ENCODE peak calls at places on chromosomes 5 and 9, in seven cellular contexts. V is LoVo; Z is stimulated activated naive CD8-positive, alpha-beta T cell treated with anti-CD3 and anti-CD28 coated beads, Interleukin-15, amount 100 ng/mL, for 72 hours; B is HEK293T; S is osteoblast; W is amniotic stem cell; Y is M059J. G is an unnamed sample.

GRCh38 chr5:149829954-149830353 is 99.8 kb downstream of the PPARGC1B start:
- DNase-seq in V (no peak), Z (no peak), B (no peak), S (no peak), W (no peak), Y (no peak), G (no peak)

GRCh38 chr9:33815781-33816180 is 1.2 kb upstream of the UBE2R2 start:
- DNase-seq in V (no peak), Z (no peak), B (no peak), S (no peak), W (no peak), Y (no peak), G (no peak)

GRCh38 chr5:83512051-83512745 is 40.7 kb downstream of the VCAN start:
- DNase-seq in V (no peak), Z (no peak), B (no peak), S (peak; percentile 21), W (no peak), Y (peak; percentile 60), G (no peak)

GRCh38 chr5:142770650-142771609 is 753 bp downstream of the ARHGAP26 start:
- DNase-seq in V (peak; percentile 67), Z (peak; percentile 66), B (peak; percentile 39), S (peak; percentile 76), W (no peak), Y (peak; percentile 71), G (no peak)

GRCh38 chr5:24073097-24073496 is 565.7 kb downstream of the PRDM9 start:
- DNase-seq in V (no peak), Z (no peak), B (no peak), S (no peak), W (no peak), Y (peak; percentile 35), G (no peak)

GRCh38 chr9:130394320-130394719 is 50.4 kb upstream of the ASS1 start:
- DNase-seq in V (no peak), Z (no peak), B (no peak), S (no peak), W (no peak), Y (no peak), G (no peak)

GRCh38 chr9:32587901-32588300 is 14.9 kb upstream of the NDUFB6 start:
- DNase-seq in V (no peak), Z (peak; percentile 31), B (no peak), S (no peak), W (no peak), Y (no peak), G (peak; percentile 6)

GRCh38 chr5:75509956-75510355 is 1.5 kb downstream of the CERT1 start:
- DNase-seq in V (no peak), Z (no peak), B (peak; percentile 12), S (peak; percentile 75), W (no peak), Y (peak; percentile 43), G (peak; percentile 58)

GRCh38 chr9:8567963-8568579 is 768.5 kb upstream of the DMAC1 start:
- DNase-seq in V (no peak), Z (no peak), B (no peak), S (no peak), W (no peak), Y (no peak), G (no peak)

GRCh38 chr5:58088941-58089340 is 370.9 kb downstream of the PLK2 start:
- DNase-seq in V (no peak), Z (no peak), B (no peak), S (no peak), W (no peak), Y (no peak), G (no peak)

GRCh38 chr9:90965911-90966290 is 164.3 kb downstream of the SYK start:
- DNase-seq in V (no peak), Z (no peak), B (no peak), S (no peak), W (no peak), Y (no peak), G (no peak)

GRCh38 chr5:176405656-176406435 is 10.5 kb downstream of the CLTB start:
- DNase-seq in V (no peak), Z (no peak), B (no peak), S (no peak), W (no peak), Y (no peak), G (no peak)

GRCh38 chr5:2753452-2754409 is 2.3 kb upstream of the IRX2 start:
- DNase-seq in V (no peak), Z (no peak), B (no peak), S (no peak), W (no peak), Y (no peak), G (no peak)

GRCh38 chr9:75197521-75197920 is 109.2 kb downstream of the OSTF1 start:
- DNase-seq in V (no peak), Z (no peak), B (no peak), S (no peak), W (no peak), Y (peak; percentile 46), G (no peak)

GRCh38 chr9:972512-973294 is 3.8 kb upstream of the DMRT3 start:
- DNase-seq in V (no peak), Z (peak; percentile 14), B (no peak), S (no peak), W (no peak), Y (no peak), G (no peak)

GRCh38 chr9:83991355-83991754 is 10.8 kb downstream of the RMI1 start:
- DNase-seq in V (no peak), Z (no peak), B (no peak), S (no peak), W (no peak), Y (no peak), G (no peak)

GRCh38 chr5:131610198-131611063 is 24.6 kb downstream of the RAPGEF6 start:
- DNase-seq in V (peak; percentile 35), Z (no peak), B (no peak), S (peak; percentile 83), W (peak; percentile 35), Y (peak; percentile 79), G (no peak)

GRCh38 chr9:70601000-70601929 is 186.8 kb upstream of the KLF9 start:
- DNase-seq in V (peak; percentile 27), Z (no peak), B (no peak), S (peak; percentile 85), W (peak; percentile 97), Y (peak; percentile 100), G (peak; percentile 96)

GRCh38 chr9:76759726-76760125 is 4.5 kb upstream of the PCA3 start:
- DNase-seq in V (no peak), Z (no peak), B (no peak), S (no peak), W (no peak), Y (no peak), G (no peak)

GRCh38 chr9:110254500-110254899 is 1.8 kb downstream of the TXN start:
- DNase-seq in V (no peak), Z (no peak), B (no peak), S (no peak), W (no peak), Y (no peak), G (no peak)

GRCh38 chr9:1454211-1454979 is 404.2 kb downstream of the DMRT2 start:
- DNase-seq in V (no peak), Z (no peak), B (no peak), S (no peak), W (no peak), Y (no peak), G (no peak)

GRCh38 chr5:58944221-58944620 is 361.3 kb downstream of the RAB3C start:
- DNase-seq in V (no peak), Z (no peak), B (no peak), S (no peak), W (no peak), Y (peak; percentile 14), G (no peak)

GRCh38 chr5:64221911-64222310 is 56.3 kb downstream of the RNF180 start:
- DNase-seq in V (no peak), Z (no peak), B (no peak), S (no peak), W (no peak), Y (no peak), G (no peak)

GRCh38 chr9:69667306-69667705 is 4.9 kb downstream of the APBA1 start:
- DNase-seq in V (no peak), Z (no peak), B (no peak), S (no peak), W (no peak), Y (peak; percentile 43), G (no peak)

GRCh38 chr5:142000709-142001484 is 11.9 kb downstream of the GNPDA1 start:
- DNase-seq in V (no peak), Z (peak; percentile 25), B (peak; percentile 26), S (peak; percentile 80), W (no peak), Y (peak; percentile 14), G (no peak)

GRCh38 chr9:18947772-18948391 is 85.1 kb downstream of the SAXO1 start:
- DNase-seq in V (no peak), Z (no peak), B (peak; percentile 52), S (no peak), W (no peak), Y (no peak), G (no peak)

GRCh38 chr9:14348241-14349140 is 34.5 kb upstream of the NFIB start:
- DNase-seq in V (no peak), Z (no peak), B (no peak), S (no peak), W (no peak), Y (peak; percentile 31), G (no peak)

GRCh38 chr5:74034738-74035137 is 408.7 kb downstream of the ARHGEF28 start:
- DNase-seq in V (no peak), Z (no peak), B (no peak), S (peak; percentile 57), W (no peak), Y (peak; percentile 84), G (no peak)

GRCh38 chr5:97998946-97999345 is 774.5 kb upstream of the RGMB start:
- DNase-seq in V (no peak), Z (no peak), B (no peak), S (no peak), W (no peak), Y (no peak), G (no peak)

GRCh38 chr5:9363026-9363793 is 182.7 kb downstream of the SEMA5A start:
- DNase-seq in V (no peak), Z (no peak), B (no peak), S (no peak), W (no peak), Y (no peak), G (no peak)

GRCh38 chr5:132016721-132017250 is 5.3 kb upstream of the ACSL6 start:
- DNase-seq in V (no peak), Z (no peak), B (no peak), S (no peak), W (no peak), Y (no peak), G (no peak)

GRCh38 chr5:87081511-87082372 is 185.9 kb upstream of the RASA1 start:
- DNase-seq in V (no peak), Z (peak; percentile 24), B (no peak), S (no peak), W (no peak), Y (no peak), G (no peak)

GRCh38 chr5:20959347-20959746 is 971.3 kb upstream of the CDH18 start:
- DNase-seq in V (no peak), Z (no peak), B (no peak), S (no peak), W (no peak), Y (no peak), G (no peak)

GRCh38 chr9:135526730-135527571 is 5.7 kb downstream of the LCN1 start:
- DNase-seq in V (no peak), Z (no peak), B (no peak), S (no peak), W (no peak), Y (no peak), G (no peak)

G was measured in stromal cell of bone marrow.